ENCODE peak calls at places on chromosomes 1 and 21, in seven cellular contexts. X is fibroblast of villous mesenchyme, P is psoas muscle, D is body of pancreas, B is neural progenitor cell, W is endothelial cell, L is Caco-2. O is an unnamed sample.

GRCh38 chr1:33321178-33321577 is 280 bp upstream of the A3GALT2 start:
- DNase-seq in D (no peak), P (no peak), W (no peak), L (no peak), X (no peak), B (no peak), O (no peak)

GRCh38 chr1:19762175-19762779 is 37.4 kb downstream of the TMCO4 start:
- DNase-seq in D (peak), L (no peak), X (peak), P (no peak), W (peak), B (peak), O (peak)

GRCh38 chr1:206890690-206891089 is 6.6 kb upstream of the IL24 start:
- DNase-seq in B (no peak), X (peak), W (no peak), P (no peak), L (no peak), D (no peak), O (peak)

GRCh38 chr1:162111572-162111971 is 42.1 kb downstream of the NOS1AP start:
- DNase-seq in D (no peak), X (no peak), W (no peak), L (no peak), B (no peak), P (no peak), O (no peak)

GRCh38 chr1:40385437-40386310 is 12.1 kb downstream of the SMAP2 start:
- DNase-seq in X (peak), D (no peak), L (no peak), P (no peak), B (no peak), W (no peak), O (peak)

GRCh38 chr1:90335566-90335965 is 340.7 kb downstream of the ZNF326 start:
- DNase-seq in P (no peak), D (no peak), X (no peak), B (peak), W (no peak), L (no peak), O (no peak)

GRCh38 chr21:29245104-29245643 is 53.5 kb upstream of the BACH1 start:
- DNase-seq in X (no peak), P (no peak), B (no peak), W (no peak), D (no peak), L (no peak), O (no peak)

GRCh38 chr1:117176579-117176978 is 34.1 kb downstream of the VTCN1 start:
- DNase-seq in P (no peak), X (no peak), D (no peak), L (no peak), B (no peak), W (no peak), O (no peak)

GRCh38 chr1:171841931-171842723 is 829 bp downstream of the DNM3 start:
- DNase-seq in X (no peak), B (peak), L (no peak), P (no peak), W (peak), D (peak), O (no peak)

GRCh38 chr1:21884456-21885235 is 52.5 kb downstream of the HSPG2 start:
- DNase-seq in L (no peak), B (no peak), X (no peak), P (peak), W (no peak), D (no peak), O (no peak)

GRCh38 chr1:183622884-183623785 is 12.4 kb downstream of the ARPC5 start:
- DNase-seq in D (peak), X (peak), W (peak), P (no peak), B (peak), L (peak), O (peak)

GRCh38 chr1:98364544-98364943 is 297.0 kb upstream of the SNX7 start:
- DNase-seq in D (no peak), L (no peak), B (no peak), X (no peak), W (no peak), P (no peak), O (no peak)

GRCh38 chr1:111909010-111909409 is 80.5 kb downstream of the KCND3 start:
- DNase-seq in B (peak), P (no peak), L (no peak), W (no peak), D (no peak), X (no peak), O (no peak)

GRCh38 chr1:30304080-30304479 is 419.3 kb downstream of the MATN1 start:
- DNase-seq in D (no peak), B (no peak), L (no peak), W (no peak), P (peak), X (no peak), O (no peak)

GRCh38 chr1:115654663-115655306 is 13.0 kb downstream of the VANGL1 start:
- DNase-seq in P (no peak), D (no peak), B (no peak), W (no peak), L (no peak), X (no peak), O (peak)

GRCh38 chr1:234226106-234226818 is 147.0 kb upstream of the COA6 start:
- DNase-seq in W (no peak), X (no peak), P (no peak), L (no peak), B (peak), D (no peak), O (no peak)

GRCh38 chr1:59898927-59899326 is 27.6 kb downstream of the CYP2J2 start:
- DNase-seq in L (no peak), W (no peak), B (no peak), X (peak), D (no peak), P (no peak), O (peak)

GRCh38 chr1:32876341-32877210 is 5.9 kb upstream of the FNDC5 start:
- DNase-seq in B (peak), L (no peak), D (peak), P (peak), W (peak), X (peak), O (peak)

GRCh38 chr1:221699582-221700519 is 42.0 kb downstream of the DUSP10 start:
- DNase-seq in X (peak), P (no peak), L (no peak), D (no peak), B (no peak), W (no peak), O (peak)

GRCh38 chr1:159960721-159961381 is 6.8 kb upstream of the SLAMF9 start:
- DNase-seq in X (peak), P (peak), W (no peak), L (no peak), B (no peak), D (no peak), O (peak)

GRCh38 chr1:246930830-246931548 is 759 bp downstream of the AHCTF1 start:
- DNase-seq in X (peak), D (peak), P (peak), W (peak), B (no peak), L (peak), O (peak)

GRCh38 chr21:28561772-28562171 is 430.9 kb downstream of the LTN1 start:
- DNase-seq in X (no peak), P (no peak), B (no peak), L (no peak), D (no peak), W (no peak), O (no peak)

GRCh38 chr1:85374160-85374559 is 90.8 kb downstream of the DDAH1 start:
- DNase-seq in D (no peak), L (no peak), P (no peak), W (no peak), X (peak), B (no peak), O (peak)

GRCh38 chr1:88250915-88251314 is 433.2 kb upstream of the PKN2 start:
- DNase-seq in D (no peak), P (no peak), W (no peak), B (no peak), X (no peak), L (no peak), O (no peak)

GRCh38 chr1:112818990-112819689 is 104.0 kb upstream of the PPM1J start:
- DNase-seq in X (peak), D (no peak), P (no peak), L (no peak), B (no peak), W (no peak), O (peak)

GRCh38 chr1:22773981-22774471 is 63.4 kb downstream of the EPHB2 start:
- DNase-seq in X (peak), L (no peak), D (no peak), W (peak), B (no peak), P (peak), O (peak)

GRCh38 chr1:55170426-55170825 is 44.7 kb downstream of the USP24 start:
- DNase-seq in L (no peak), X (no peak), B (no peak), W (no peak), D (no peak), P (no peak), O (no peak)

GRCh38 chr21:41362605-41363369 is 960 bp downstream of the MX2 start:
- DNase-seq in W (no peak), B (no peak), P (no peak), D (no peak), X (no peak), L (no peak), O (no peak)

GRCh38 chr1:64659478-64659877 is 85.4 kb upstream of the RAVER2 start:
- DNase-seq in W (no peak), D (no peak), L (peak), X (no peak), B (no peak), P (no peak), O (no peak)

GRCh38 chr1:234981758-234982157 is 146.9 kb downstream of the TOMM20 start:
- DNase-seq in D (no peak), W (no peak), B (no peak), P (no peak), L (no peak), X (no peak), O (no peak)

GRCh38 chr1:175317309-175317708 is 124.7 kb upstream of the KIAA0040 start:
- DNase-seq in B (peak), P (no peak), L (no peak), D (peak), W (peak), X (no peak), O (peak)

GRCh38 chr1:18681423-18681835 is 50.8 kb downstream of the PAX7 start:
- DNase-seq in B (peak), L (no peak), P (no peak), W (peak), X (peak), D (no peak), O (peak)

GRCh38 chr1:39159224-39160036 is 45.1 kb upstream of the MACF1 start:
- DNase-seq in L (peak), D (peak), B (peak), X (no peak), P (no peak), W (no peak), O (peak)

GRCh38 chr1:39160703-39161102 is 43.8 kb upstream of the MACF1 start:
- DNase-seq in D (no peak), W (no peak), B (no peak), L (no peak), X (no peak), P (no peak), O (peak)

GRCh38 chr1:39154553-39155361 is 49.7 kb upstream of the MACF1 start:
- DNase-seq in P (no peak), B (no peak), X (peak), W (no peak), D (no peak), L (no peak), O (peak)

GRCh38 chr1:39157304-39157703 is 47.2 kb upstream of the MACF1 start:
- DNase-seq in B (no peak), D (no peak), L (no peak), P (no peak), W (no peak), X (no peak), O (no peak)

GRCh38 chr1:39158330-39159086 is 46.0 kb upstream of the MACF1 start:
- DNase-seq in W (no peak), P (no peak), L (peak), X (peak), B (peak), D (peak), O (peak)
- TF ChIP-seq CTCF in W (no peak), P (no peak), L (no peak), X (no peak), B (no peak), D (no peak), O (peak)

GRCh38 chr1:2233997-2234761 is 6.1 kb downstream of the SKI start:
- DNase-seq in D (peak), B (no peak), P (peak), X (peak), W (no peak), L (no peak), O (peak)
- TF ChIP-seq CTCF in D (no peak), B (no peak), P (no peak), X (no peak), W (no peak), L (no peak), O (no peak)

DNA sequence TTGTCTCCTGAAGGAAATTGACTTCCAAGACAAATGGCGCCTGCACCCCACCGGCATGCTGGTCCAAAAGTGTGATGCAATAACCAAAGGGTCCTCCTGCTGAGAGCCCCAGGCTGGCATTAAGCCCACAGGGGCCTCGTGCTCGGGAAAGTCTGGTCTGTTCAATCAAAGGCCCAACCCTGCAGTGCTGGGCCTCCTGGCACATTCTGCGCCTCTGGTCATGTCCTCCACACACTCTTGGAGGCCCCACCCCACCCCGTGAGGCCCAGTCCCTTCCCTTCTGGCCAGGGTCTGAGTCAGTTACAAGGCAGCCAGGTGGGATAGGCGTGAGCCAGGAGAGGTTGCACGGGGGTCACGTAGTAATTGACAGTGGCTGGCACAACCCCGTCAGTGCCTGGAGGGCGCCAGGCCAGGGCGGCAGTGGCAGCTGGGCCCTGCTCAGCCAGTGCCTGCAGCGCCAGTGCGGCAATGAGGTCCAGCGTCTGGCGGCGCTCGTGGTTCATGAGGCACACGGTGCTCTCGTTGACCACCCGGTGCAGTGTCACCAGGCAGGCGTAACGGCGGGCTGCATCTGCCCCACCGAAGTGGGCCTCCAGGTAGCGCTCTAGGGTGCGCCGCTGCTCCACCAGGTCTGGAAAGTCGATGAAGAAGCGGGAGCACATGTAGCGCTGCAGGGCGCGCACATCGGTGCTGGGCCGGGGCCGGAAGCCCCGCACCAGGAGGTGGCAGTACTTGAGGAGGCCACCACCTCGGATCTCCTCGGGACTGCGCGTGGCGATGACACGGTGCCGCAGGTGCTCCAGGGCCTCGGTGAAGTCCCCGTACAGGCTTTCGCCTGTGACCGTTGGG is 6.8 kb downstream of the TENT5B start:
- DNase-seq in X (no peak), L (no peak), B (no peak), W (no peak), D (no peak), P (no peak), O (no peak)
- TF ChIP-seq CTCF in X (no peak), L (no peak), B (no peak), W (no peak), D (no peak), P (no peak), O (no peak)

GRCh38 chr1:48869116-48869893 is 92.6 kb upstream of the BEND5 start:
- DNase-seq in L (no peak), B (peak), W (no peak), D (no peak), P (no peak), X (no peak), O (peak)
- TF ChIP-seq CTCF in L (no peak), B (peak), W (no peak), D (no peak), P (no peak), X (no peak), O (no peak)

GRCh38 chr21:14949603-14950002 is 115.2 kb downstream of the NRIP1 start:
- DNase-seq in B (no peak), W (no peak), L (no peak), P (no peak), X (no peak), D (no peak), O (no peak)

GRCh38 chr21:14957836-14958235 is 107.0 kb downstream of the NRIP1 start:
- DNase-seq in W (no peak), L (no peak), P (no peak), B (no peak), D (no peak), X (no peak), O (no peak)

GRCh38 chr21:14955936-14956520 is 108.8 kb downstream of the NRIP1 start:
- DNase-seq in L (no peak), W (no peak), X (no peak), B (no peak), D (no peak), P (no peak), O (no peak)

GRCh38 chr21:14956826-14957225 is 108.0 kb downstream of the NRIP1 start:
- DNase-seq in W (no peak), D (no peak), L (no peak), P (no peak), X (no peak), B (no peak), O (peak)

GRCh38 chr21:14952916-14953315 is 111.9 kb downstream of the NRIP1 start:
- DNase-seq in D (no peak), P (no peak), X (no peak), W (no peak), L (no peak), B (no peak), O (no peak)
- TF ChIP-seq CTCF in D (no peak), P (no peak), X (peak), W (no peak), L (no peak), B (no peak), O (no peak)

O was measured in cardiac fibroblast.